ENCODE peak calls at places on chromosomes 13 and 19, in four cellular contexts. Q is GM12878, J is HepG2, V is SK-N-SH. S is an unnamed sample.

GRCh38 chr19:13974073-13974472 is 21.8 kb downstream of the DCAF15 start:
- DNase-seq in Q (no peak), J (no peak), V (peak), S (peak)

GRCh38 chr13:98890186-98890585 is 87.7 kb downstream of the DOCK9 start:
- DNase-seq in Q (no peak), J (no peak), V (no peak), S (no peak)

GRCh38 chr13:66446413-66446812 is 783.7 kb downstream of the PCDH9 start:
- DNase-seq in Q (no peak), J (no peak), V (no peak), S (no peak)

GRCh38 chr19:34220472-34221063 is 33.8 kb upstream of the GARRE1 start:
- DNase-seq in Q (no peak), J (peak), V (peak), S (peak)

GRCh38 chr19:1154731-1155351 is 19.2 kb downstream of the SBNO2 start:
- DNase-seq in Q (no peak), J (peak), V (peak), S (peak)

GRCh38 chr13:68808456-68808855 is 1299.2 kb upstream of the ATXN8OS start:
- DNase-seq in Q (no peak), J (no peak), V (no peak), S (no peak)

GRCh38 chr13:97506511-97506910 is 72.5 kb downstream of the RAP2A start:
- DNase-seq in Q (no peak), J (no peak), V (no peak), S (no peak)

GRCh38 chr13:90918551-90918950 is 428.9 kb upstream of the MIR17HG start:
- DNase-seq in Q (no peak), J (no peak), V (no peak), S (peak)

GRCh38 chr19:1000095-1000494 is at the start of gene GRIN3B:
- DNase-seq in Q (no peak), J (peak), V (peak), S (peak)

GRCh38 chr19:4130635-4131438 is 6.9 kb upstream of the MAP2K2 start:
- DNase-seq in Q (no peak), J (peak), V (no peak), S (peak)

GRCh38 chr19:3783660-3784584 is 2.3 kb downstream of the MATK start:
- DNase-seq in Q (no peak), J (peak), V (peak), S (peak)

DNA sequence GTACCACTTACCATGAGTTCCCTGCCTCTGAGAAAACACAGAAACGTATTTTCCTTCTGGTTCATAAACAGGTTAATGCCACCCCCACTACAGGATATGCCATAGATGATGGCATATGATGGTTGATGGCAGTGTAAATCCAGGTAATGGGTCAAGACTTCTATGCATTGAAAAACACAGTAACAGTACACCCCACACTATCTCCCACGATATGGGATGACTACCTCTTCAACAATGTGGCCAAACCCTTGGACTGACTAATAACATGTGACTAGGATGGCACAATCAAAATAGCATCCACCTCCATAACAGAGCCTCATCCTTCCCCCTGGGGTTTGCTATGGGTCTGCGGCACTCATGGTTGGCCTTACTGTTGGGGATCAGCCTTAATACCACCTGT is 22.0 kb downstream of the ZNF235 start:
- DNase-seq in Q (no peak), J (no peak), V (no peak), S (no peak)
- TF ChIP-seq PBX3 in Q (no peak), J (no peak), V (no peak), S (no peak)

GRCh38 chr13:108663710-108664109 is 34.3 kb downstream of the MYO16 start:
- DNase-seq in Q (no peak), J (no peak), V (no peak), S (no peak)
- TF ChIP-seq EP300 in Q (no peak), J (no peak), V (no peak), S (no peak)

GRCh38 chr19:17686027-17686511 is 2.1 kb downstream of the UNC13A start:
- DNase-seq in Q (no peak), J (no peak), V (peak), S (peak)

GRCh38 chr19:17687141-17687856 is 855 bp downstream of the UNC13A start:
- DNase-seq in Q (no peak), J (no peak), V (peak), S (no peak)

GRCh38 chr19:17686592-17687042 is 1.5 kb downstream of the UNC13A start:
- DNase-seq in Q (no peak), J (no peak), V (peak), S (peak)

GRCh38 chr19:17688853-17689595 is 870 bp upstream of the UNC13A start:
- DNase-seq in Q (no peak), J (no peak), V (no peak), S (no peak)

DNA sequence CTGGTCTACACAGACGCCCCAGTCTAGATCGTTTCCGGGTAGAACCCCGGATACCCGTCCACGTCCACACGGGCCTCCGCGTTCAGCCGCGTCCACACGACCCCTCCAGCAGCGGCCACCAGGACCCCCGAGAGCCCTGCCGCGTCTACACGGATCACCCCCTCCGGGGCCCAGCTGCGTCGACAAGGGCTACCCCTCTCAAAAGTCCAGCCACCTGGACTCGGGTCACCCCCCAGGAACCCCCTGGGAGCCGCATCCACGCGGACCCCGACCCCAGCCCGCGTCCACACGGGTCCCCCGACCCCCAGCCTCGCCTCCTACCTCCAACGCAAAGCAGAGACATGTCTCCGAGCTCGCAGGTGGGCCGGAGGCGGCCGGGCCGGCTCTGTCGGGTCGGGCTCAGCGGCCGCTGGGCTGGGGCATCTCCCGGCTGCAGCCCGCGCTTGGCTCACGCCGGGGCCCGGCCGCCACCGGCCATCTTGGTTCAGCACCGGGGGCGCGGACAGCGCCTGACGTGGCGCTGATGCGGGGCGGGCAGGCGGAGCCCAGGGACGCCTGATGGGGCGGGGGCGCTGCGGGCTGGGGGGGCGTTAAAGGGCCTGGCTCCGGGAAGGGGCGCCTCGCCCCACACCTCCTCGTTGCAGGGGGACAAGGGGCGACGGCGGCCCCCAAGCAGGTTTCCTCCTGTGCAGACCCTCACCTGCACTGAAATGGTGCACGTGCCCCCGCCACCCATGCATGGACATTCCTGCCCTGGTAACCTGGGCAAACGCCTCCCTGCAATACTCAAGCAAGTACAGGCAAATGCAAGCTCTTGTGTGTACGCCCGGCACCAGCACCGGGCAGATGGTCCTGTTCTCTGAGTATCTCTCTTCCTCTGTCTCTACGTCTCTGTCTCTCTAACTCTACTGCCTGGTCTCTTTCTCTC is at the start of gene UNC13A:
- DNase-seq in Q (no peak), J (no peak), V (peak), S (peak)
- TF ChIP-seq PBX3 in Q (no peak), J (no peak), V (no peak), S (no peak)

GRCh38 chr13:30071890-30072817 is 221.7 kb upstream of the UBL3 start:
- DNase-seq in Q (no peak), J (no peak), V (peak), S (no peak)
- TF ChIP-seq EP300 in Q (no peak), J (no peak), V (no peak), S (no peak)

GRCh38 chr13:51946163-51946669 is 65.0 kb downstream of the ATP7B start:
- DNase-seq in Q (no peak), J (no peak), V (no peak), S (no peak)

GRCh38 chr13:51944428-51944827 is 66.8 kb downstream of the ATP7B start:
- DNase-seq in Q (no peak), J (no peak), V (no peak), S (no peak)

GRCh38 chr13:51942189-51942588 is 69.1 kb downstream of the ATP7B start:
- DNase-seq in Q (no peak), J (no peak), V (no peak), S (no peak)

GRCh38 chr13:51943721-51944120 is 67.5 kb downstream of the ATP7B start:
- DNase-seq in Q (no peak), J (no peak), V (no peak), S (no peak)

DNA sequence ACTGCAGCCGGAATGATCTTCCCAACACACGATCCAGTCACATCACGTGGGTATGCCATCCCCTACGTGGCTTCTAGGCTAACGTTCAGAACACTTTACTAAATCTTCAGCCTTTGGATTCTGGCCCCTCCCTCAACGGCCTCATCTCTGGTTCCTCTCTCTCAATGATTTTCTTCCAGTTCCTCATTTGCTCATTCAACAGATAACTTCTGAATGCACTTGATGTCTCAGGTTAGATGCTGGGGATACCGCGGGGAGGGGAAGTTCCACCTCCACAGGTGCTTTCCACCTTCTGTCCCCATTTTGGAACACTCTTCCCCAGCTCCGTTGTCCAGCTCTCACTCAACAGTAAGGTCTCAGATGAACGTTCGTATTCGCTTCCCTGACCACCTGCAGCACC is 66.1 kb downstream of the ATP7B start:
- DNase-seq in Q (no peak), J (no peak), V (no peak), S (no peak)
- TF ChIP-seq PBX3 in Q (no peak), J (no peak), V (no peak), S (no peak)

DNA sequence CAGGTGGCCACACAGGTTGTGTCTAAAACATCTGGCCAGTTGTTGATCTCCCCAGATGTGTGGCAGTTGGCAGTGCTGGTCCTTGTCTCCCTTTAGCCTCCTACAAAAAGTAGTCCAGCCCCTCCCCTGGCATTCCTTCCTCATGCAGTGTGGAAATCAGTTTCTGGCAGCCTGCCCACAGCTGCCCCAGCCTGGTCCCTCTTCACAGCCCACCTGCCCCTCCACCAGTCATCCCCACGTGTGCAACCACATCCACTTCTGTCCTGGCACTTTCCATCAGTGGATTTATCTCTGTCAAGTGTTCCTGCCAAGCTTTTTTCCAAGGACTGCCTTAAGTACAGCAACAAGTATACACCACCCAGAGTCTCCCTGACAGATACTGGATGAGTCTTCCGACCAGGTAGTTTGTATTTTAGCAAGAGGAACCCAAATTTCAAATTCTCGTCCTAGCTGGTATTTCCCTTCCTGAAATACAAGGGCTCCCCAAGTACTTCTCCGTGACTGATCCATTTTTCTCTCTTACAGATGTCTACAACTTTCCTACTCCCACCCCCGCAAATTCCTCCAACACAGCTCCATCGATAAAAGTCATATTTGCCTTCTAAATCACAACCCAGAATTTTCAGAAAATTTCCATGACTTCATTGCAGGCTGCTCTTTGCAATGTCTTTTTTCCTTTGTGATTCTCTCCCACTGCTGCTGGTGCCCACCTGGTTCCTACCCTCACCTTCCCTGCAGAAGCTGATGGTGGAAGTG is 313.5 kb downstream of the FOXO1 start:
- DNase-seq in Q (no peak), J (no peak), V (peak), S (no peak)
- TF ChIP-seq EP300 in Q (no peak), J (no peak), V (no peak), S (no peak)

GRCh38 chr19:7333198-7334118 is 15.3 kb upstream of the ARHGEF18 start:
- DNase-seq in Q (peak), J (no peak), V (no peak), S (no peak)

GRCh38 chr19:7331446-7331845 is 17.3 kb upstream of the ARHGEF18 start:
- DNase-seq in Q (no peak), J (no peak), V (no peak), S (no peak)

GRCh38 chr19:7326105-7326877 is 22.4 kb upstream of the ARHGEF18 start:
- DNase-seq in Q (no peak), J (peak), V (no peak), S (peak)

GRCh38 chr19:7328647-7329046 is 20.1 kb upstream of the ARHGEF18 start:
- DNase-seq in Q (no peak), J (no peak), V (no peak), S (no peak)

DNA sequence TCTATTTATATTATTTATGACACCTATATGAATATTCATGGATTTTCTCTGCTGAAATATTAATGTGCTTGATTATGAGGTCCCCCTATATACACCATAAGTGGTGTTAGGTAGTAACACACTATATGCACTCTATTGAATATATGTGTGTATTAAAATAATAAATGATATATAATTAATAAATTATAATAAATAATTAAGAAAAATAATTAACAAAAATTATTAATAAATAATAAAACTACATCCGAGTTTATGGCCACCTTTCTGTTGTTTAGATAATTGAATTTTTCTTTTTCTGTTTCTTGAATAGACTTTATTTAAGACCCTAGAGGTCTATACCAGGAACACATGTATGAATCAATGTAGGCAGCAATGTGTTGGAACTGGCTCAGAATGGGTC is 20.9 kb upstream of the ARHGEF18 start:
- DNase-seq in Q (no peak), J (no peak), V (no peak), S (no peak)
- TF ChIP-seq PBX3 in Q (no peak), J (no peak), V (no peak), S (no peak)

GRCh38 chr13:73324842-73325241 is 266.0 kb downstream of the KLF5 start:
- DNase-seq in Q (no peak), J (no peak), V (no peak), S (no peak)

GRCh38 chr13:73325351-73326214 is 266.8 kb downstream of the KLF5 start:
- DNase-seq in Q (no peak), J (peak), V (no peak), S (no peak)

GRCh38 chr13:73323615-73324014 is 264.8 kb downstream of the KLF5 start:
- DNase-seq in Q (no peak), J (no peak), V (no peak), S (no peak)

GRCh38 chr13:73317140-73317539 is 258.3 kb downstream of the KLF5 start:
- DNase-seq in Q (no peak), J (no peak), V (no peak), S (no peak)

DNA sequence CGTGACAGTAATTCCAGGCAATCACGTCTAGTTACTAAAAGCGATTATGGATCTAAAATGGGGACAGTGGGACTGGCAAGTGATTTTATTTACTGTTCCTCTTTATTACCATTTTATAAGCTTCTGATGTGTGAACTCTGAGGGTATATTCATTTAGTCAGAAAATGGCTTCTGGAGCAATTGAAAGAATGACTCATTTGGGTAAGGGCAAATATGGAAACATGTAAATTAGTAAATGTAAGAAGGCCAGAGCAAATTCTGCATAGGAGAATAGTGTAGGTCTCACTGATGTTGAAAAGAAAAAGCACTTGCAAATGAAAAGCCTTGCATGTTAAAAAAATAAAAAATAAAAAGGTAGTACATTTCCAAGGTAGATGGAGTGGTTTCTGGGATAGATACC is 262.2 kb downstream of the KLF5 start:
- DNase-seq in Q (no peak), J (no peak), V (no peak), S (no peak)
- TF ChIP-seq EP300 in Q (no peak), J (no peak), V (no peak), S (no peak)

GRCh38 chr19:5934002-5934401 is 19.9 kb downstream of the CAPS start:
- DNase-seq in Q (no peak), J (no peak), V (peak), S (no peak)

GRCh38 chr19:5932146-5932545 is 18.1 kb downstream of the CAPS start:
- DNase-seq in Q (no peak), J (no peak), V (no peak), S (no peak)

GRCh38 chr19:5931251-5931650 is 17.2 kb downstream of the CAPS start:
- DNase-seq in Q (no peak), J (no peak), V (no peak), S (no peak)

GRCh38 chr19:5933391-5933998 is 19.4 kb downstream of the CAPS start:
- DNase-seq in Q (no peak), J (no peak), V (no peak), S (no peak)

GRCh38 chr19:5932593-5933262 is 18.7 kb downstream of the CAPS start:
- DNase-seq in Q (no peak), J (no peak), V (no peak), S (no peak)
- TF ChIP-seq PBX3 in Q (no peak), J (no peak), V (no peak), S (no peak)

S was measured in A549.